ENCODE peak calls at places on chromosomes 2 and 18, in five cellular contexts. M, A, I, W and O are unnamed samples.

GRCh38 chr18:78971511-78972245 is 7.9 kb upstream of the SALL3 start:
- DNase-seq in A (no peak), I (no peak), W (no peak), M (no peak), O (no peak)

GRCh38 chr2:183604065-183604464 is 479.8 kb downstream of the NUP35 start:
- DNase-seq in W (no peak), M (no peak), I (no peak), A (no peak), O (no peak)

GRCh38 chr2:176165598-176166055 is 8.5 kb downstream of the HOXD3 start:
- DNase-seq in M (no peak), W (no peak), I (no peak), A (no peak), O (no peak)

GRCh38 chr2:96882906-96883305 is 13.0 kb upstream of the SEMA4C start:
- DNase-seq in I (no peak), M (no peak), W (no peak), A (no peak), O (no peak)

GRCh38 chr18:69399253-69399652 is 1.4 kb upstream of the DOK6 start:
- DNase-seq in A (no peak), M (no peak), I (no peak), W (no peak), O (no peak)

GRCh38 chr2:240557101-240557751 is 562 bp downstream of the ANKMY1 start:
- DNase-seq in I (no peak), W (peak), A (no peak), M (no peak), O (no peak)

GRCh38 chr2:110678457-110679336 is 834 bp upstream of the BUB1 start:
- DNase-seq in A (peak), M (no peak), W (no peak), I (no peak), O (no peak)

GRCh38 chr2:240799183-240799740 is 20.8 kb downstream of the KIF1A start:
- DNase-seq in I (no peak), A (no peak), W (no peak), M (no peak), O (no peak)

GRCh38 chr2:160425794-160426193 is 67.8 kb downstream of the RBMS1 start:
- DNase-seq in A (no peak), I (no peak), W (no peak), M (no peak), O (no peak)

GRCh38 chr18:34339155-34339554 is 114.4 kb upstream of the NOL4 start:
- DNase-seq in M (no peak), I (no peak), A (no peak), W (no peak), O (no peak)

GRCh38 chr18:34345738-34346137 is 121.0 kb upstream of the NOL4 start:
- DNase-seq in M (no peak), I (no peak), A (no peak), W (no peak), O (no peak)

GRCh38 chr18:34342960-34343359 is 118.2 kb upstream of the NOL4 start:
- DNase-seq in M (no peak), W (no peak), I (no peak), A (no peak), O (no peak)
- TF ChIP-seq YY1 in M (no peak), W (no peak), I (no peak), A (no peak), O (no peak)

GRCh38 chr2:237156131-237156856 is 70.6 kb downstream of the COPS8 start:
- DNase-seq in I (no peak), W (no peak), M (no peak), A (no peak), O (no peak)
- TF ChIP-seq ZNF274 in I (no peak), W (no peak), M (no peak), A (no peak), O (no peak)

GRCh38 chr2:173287594-173287993 is 67.1 kb upstream of the CDCA7 start:
- DNase-seq in M (no peak), W (no peak), A (no peak), I (no peak), O (no peak)

GRCh38 chr2:173286153-173286809 is 68.4 kb upstream of the CDCA7 start:
- DNase-seq in I (peak), W (no peak), A (peak), M (no peak), O (no peak)

GRCh38 chr2:173290518-173290917 is 64.2 kb upstream of the CDCA7 start:
- DNase-seq in A (peak), W (no peak), M (no peak), I (no peak), O (no peak)

GRCh38 chr2:173290046-173290445 is 64.6 kb upstream of the CDCA7 start:
- DNase-seq in M (no peak), I (no peak), W (no peak), A (no peak), O (no peak)

GRCh38 chr2:173288561-173288960 is 66.1 kb upstream of the CDCA7 start:
- DNase-seq in A (no peak), W (no peak), M (no peak), I (no peak), O (no peak)
- TF ChIP-seq RAD21 in A (no peak), W (no peak), M (no peak), I (no peak), O (no peak)

GRCh38 chr2:121541495-121541894 is 10.8 kb downstream of the RNU4ATAC start:
- DNase-seq in W (no peak), I (no peak), A (no peak), M (no peak), O (no peak)
- TF ChIP-seq YY1 in W (no peak), I (no peak), A (no peak), M (no peak), O (no peak)

DNA sequence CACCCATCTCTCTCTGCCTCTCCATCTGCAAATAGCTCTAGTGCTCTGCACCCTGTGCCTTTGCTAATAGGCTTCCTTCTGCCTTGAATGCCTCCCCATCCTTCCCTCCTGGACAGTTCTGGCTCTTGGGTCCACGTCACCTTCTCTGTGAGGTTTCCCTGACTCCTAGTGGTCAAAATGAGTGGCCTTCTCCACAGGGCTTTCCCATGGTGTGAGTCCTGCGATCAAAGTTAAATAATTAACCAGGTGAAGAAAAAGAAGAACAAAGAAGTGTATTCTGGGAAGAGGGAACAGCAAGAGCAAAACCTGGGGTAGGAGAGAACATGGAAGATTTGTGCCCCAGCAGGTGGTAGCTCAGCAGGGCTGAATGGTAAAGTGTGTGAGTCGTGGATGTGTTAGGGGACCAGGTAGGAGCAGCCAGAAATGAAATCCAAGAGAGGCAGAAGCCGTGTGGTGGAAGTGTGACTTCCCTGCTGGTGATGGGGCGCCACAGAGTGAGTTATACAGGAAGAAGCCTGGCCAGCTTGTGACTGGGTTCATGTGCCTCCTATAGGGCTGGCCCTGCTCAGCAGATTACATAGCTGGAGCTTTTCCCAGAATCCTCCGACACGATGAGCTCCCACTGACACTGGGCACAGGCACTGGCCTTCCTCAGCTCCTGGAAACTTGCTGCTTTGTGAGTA is 93.8 kb upstream of the LDAH start:
- DNase-seq in A (peak), W (no peak), M (peak), I (no peak), O (no peak)
- TF ChIP-seq ZNF274 in A (no peak), W (no peak), M (no peak), I (no peak), O (no peak)

GRCh38 chr2:104859310-104860130 is 5.6 kb downstream of the POU3F3 start:
- DNase-seq in A (no peak), I (no peak), M (no peak), W (peak), O (no peak)

GRCh38 chr2:104858325-104858978 is 4.5 kb downstream of the POU3F3 start:
- DNase-seq in A (no peak), I (no peak), M (no peak), W (no peak), O (no peak)

GRCh38 chr2:104861295-104862060 is 7.6 kb downstream of the POU3F3 start:
- DNase-seq in W (no peak), I (no peak), A (no peak), M (no peak), O (no peak)

GRCh38 chr2:104862061-104862941 is 8.4 kb downstream of the POU3F3 start:
- DNase-seq in M (no peak), A (no peak), I (no peak), W (peak), O (no peak)

DNA sequence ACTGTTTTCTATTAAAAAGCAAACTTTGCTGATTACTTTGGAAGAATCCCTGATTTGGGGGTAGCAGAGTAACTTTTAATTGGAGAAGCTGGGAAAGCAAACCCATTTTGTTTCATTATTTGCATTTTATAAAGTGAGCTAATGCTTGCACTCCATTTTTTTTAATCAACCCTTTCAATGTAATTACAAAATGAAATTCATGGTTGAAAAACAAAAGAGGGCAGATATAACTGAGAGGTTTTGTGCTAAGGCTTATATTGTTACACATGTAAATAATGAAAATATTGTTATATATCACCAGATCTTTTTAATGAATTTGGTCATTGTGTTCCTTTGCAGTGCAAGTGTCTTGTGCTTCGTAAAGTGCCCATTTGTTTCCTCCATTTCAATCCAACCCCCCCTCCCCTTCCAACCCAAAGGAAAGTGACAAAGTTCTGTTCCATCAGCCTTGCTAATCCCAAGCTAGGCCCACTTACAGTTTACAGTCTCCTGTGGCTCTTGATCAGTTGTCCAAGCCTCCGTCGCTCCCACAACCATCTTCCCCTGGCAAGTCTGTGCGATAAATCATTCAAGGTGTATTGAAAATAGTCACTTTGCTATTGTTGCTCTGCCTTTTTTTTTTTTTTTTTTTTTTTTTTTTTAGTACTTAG is 6.4 kb downstream of the POU3F3 start:
- DNase-seq in I (no peak), A (no peak), W (no peak), M (no peak), O (no peak)
- TF ChIP-seq RAD21 in I (no peak), A (no peak), W (no peak), M (no peak), O (no peak)

DNA sequence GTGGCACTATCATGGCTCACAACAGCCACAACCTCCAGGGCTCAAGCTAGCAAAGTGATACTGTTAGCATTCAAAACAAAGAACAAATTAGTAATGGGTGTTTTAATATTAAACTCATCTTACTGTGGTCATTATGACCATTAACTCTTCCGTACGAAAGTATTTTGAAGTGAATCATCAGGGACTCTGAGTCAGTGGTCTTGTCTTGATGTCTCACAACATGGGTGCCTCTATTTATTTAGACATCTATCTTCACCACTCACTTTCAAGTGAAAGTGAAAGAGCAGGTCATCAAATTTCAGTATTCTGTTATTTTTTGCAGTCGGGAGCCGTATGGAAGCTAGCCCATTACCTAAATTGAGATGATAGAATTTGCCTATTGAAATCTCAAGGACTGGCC is 1118.2 kb downstream of the DPP10 start:
- DNase-seq in W (no peak), I (no peak), M (no peak), A (no peak), O (no peak)
- TF ChIP-seq YY1 in W (no peak), I (no peak), M (no peak), A (no peak), O (no peak)

GRCh38 chr2:98394595-98395153 is 48.4 kb downstream of the CNGA3 start:
- DNase-seq in M (no peak), I (no peak), A (no peak), W (no peak), O (no peak)
- TF ChIP-seq ZNF274 in M (no peak), I (no peak), A (no peak), W (no peak), O (no peak)